ENCODE peak calls at places on chromosomes 2 and 18, in five cellular contexts. One of them, this sample, is unnamed.

GRCh38 chr18:33665187-33665586 is 87.2 kb downstream of the ASXL3 start:
- DNase-seq in GM13977: no peak
- DNase-seq in left ventricle myocardium inferior: no peak
- DNase-seq in nucleus accumbens: no peak
- DNase-seq in D341Med: no peak
- DNase-seq in this sample: no peak

GRCh38 chr2:110946892-110947291 is 173.8 kb upstream of the BCL2L11 start:
- DNase-seq in GM13977: no peak
- DNase-seq in left ventricle myocardium inferior: peak; percentile 31
- DNase-seq in nucleus accumbens: no peak
- DNase-seq in D341Med: no peak
- DNase-seq in this sample: no peak

GRCh38 chr18:316391-316790 is 48.5 kb upstream of the THOC1 start:
- DNase-seq in GM13977: no peak
- DNase-seq in left ventricle myocardium inferior: no peak
- DNase-seq in nucleus accumbens: no peak
- DNase-seq in D341Med: no peak
- DNase-seq in this sample: no peak

GRCh38 chr2:63189026-63189425 is 138.4 kb downstream of the OTX1 start:
- DNase-seq in GM13977: peak; percentile 40
- DNase-seq in left ventricle myocardium inferior: no peak
- DNase-seq in nucleus accumbens: no peak
- DNase-seq in D341Med: peak; percentile 46
- DNase-seq in this sample: no peak

GRCh38 chr2:22628183-22628582 is 756.8 kb upstream of the KLHL29 start:
- DNase-seq in GM13977: no peak
- DNase-seq in left ventricle myocardium inferior: no peak
- DNase-seq in nucleus accumbens: no peak
- DNase-seq in D341Med: no peak
- DNase-seq in this sample: no peak

GRCh38 chr2:236536727-236537398 is 32.8 kb upstream of the ACKR3 start:
- DNase-seq in GM13977: no peak
- DNase-seq in left ventricle myocardium inferior: no peak
- DNase-seq in nucleus accumbens: no peak
- DNase-seq in D341Med: no peak
- DNase-seq in this sample: no peak

GRCh38 chr2:235658371-235659174 is 164.7 kb downstream of the AGAP1 start:
- DNase-seq in GM13977: no peak
- DNase-seq in left ventricle myocardium inferior: no peak
- DNase-seq in nucleus accumbens: no peak
- DNase-seq in D341Med: peak; percentile 73
- DNase-seq in this sample: no peak

GRCh38 chr18:46407471-46408166 is 249.4 kb downstream of the LOXHD1 start:
- DNase-seq in GM13977: no peak
- DNase-seq in left ventricle myocardium inferior: no peak
- DNase-seq in nucleus accumbens: no peak
- DNase-seq in D341Med: no peak
- DNase-seq in this sample: no peak

GRCh38 chr2:127394464-127394863 is 6.7 kb upstream of the MAP3K2 start:
- DNase-seq in GM13977: no peak
- DNase-seq in left ventricle myocardium inferior: no peak
- DNase-seq in nucleus accumbens: no peak
- DNase-seq in D341Med: no peak
- DNase-seq in this sample: no peak

GRCh38 chr2:160324161-160324768 is 124.2 kb upstream of the ITGB6 start:
- DNase-seq in GM13977: peak; percentile 32
- DNase-seq in left ventricle myocardium inferior: peak; percentile 53
- DNase-seq in nucleus accumbens: no peak
- DNase-seq in D341Med: peak; percentile 52
- DNase-seq in this sample: no peak

GRCh38 chr18:63949068-63949737 is at the start of gene HMSD:
- DNase-seq in GM13977: peak; percentile 78
- DNase-seq in left ventricle myocardium inferior: peak; percentile 52
- DNase-seq in nucleus accumbens: peak; percentile 59
- DNase-seq in D341Med: peak; percentile 74
- DNase-seq in this sample: peak; percentile 49

GRCh38 chr18:10142496-10143160 is 228.8 kb downstream of the VAPA start:
- DNase-seq in GM13977: no peak
- DNase-seq in left ventricle myocardium inferior: no peak
- DNase-seq in nucleus accumbens: no peak
- DNase-seq in D341Med: no peak
- DNase-seq in this sample: no peak

GRCh38 chr18:49565656-49566055 is 3.8 kb downstream of the LIPG start:
- DNase-seq in GM13977: no peak
- DNase-seq in left ventricle myocardium inferior: peak; percentile 46
- DNase-seq in nucleus accumbens: peak; percentile 44
- DNase-seq in D341Med: no peak
- DNase-seq in this sample: peak; percentile 54